ENCODE peak calls at places on chromosomes 16 and 17, in ten cellular contexts. One of them, this sample, is unnamed.

GRCh38 chr16:67993207-67994036 is 5.9 kb downstream of the DPEP2 start:
- DNase-seq in activated naive CD4-positive, alpha-beta T cell treated with anti-CD3 and anti-CD28 coated beads, Interleukin-2, amount 10 ng/mL, durations not matched to agents 7 days and 5 days: peak; percentile 88
- DNase-seq in Caco-2: peak; percentile 80
- DNase-seq in GM12891: peak; percentile 85
- DNase-seq in stimulated activated CD8-positive, alpha-beta memory T cell treated with anti-CD3 and anti-CD28 coated beads, Interleukin-2, amount 100 ng/mL, for 48 hours: peak; percentile 76
- DNase-seq in spleen: peak; percentile 97
- DNase-seq in WTC11: peak; percentile 83
- DNase-seq in T-helper 2 cell: peak; percentile 72
- DNase-seq in EL: peak; percentile 70
- DNase-seq in upper lobe of right lung: peak; percentile 93
- DNase-seq in this sample: peak; percentile 92

GRCh38 chr17:81125573-81126081 is 39.7 kb upstream of the PVALEF start:
- DNase-seq in activated naive CD4-positive, alpha-beta T cell treated with anti-CD3 and anti-CD28 coated beads, Interleukin-2, amount 10 ng/mL, durations not matched to agents 7 days and 5 days: no peak
- DNase-seq in Caco-2: no peak
- DNase-seq in GM12891: no peak
- DNase-seq in stimulated activated CD8-positive, alpha-beta memory T cell treated with anti-CD3 and anti-CD28 coated beads, Interleukin-2, amount 100 ng/mL, for 48 hours: no peak
- DNase-seq in spleen: no peak
- DNase-seq in WTC11: no peak
- DNase-seq in T-helper 2 cell: no peak
- DNase-seq in EL: no peak
- DNase-seq in upper lobe of right lung: no peak
- DNase-seq in this sample: no peak

GRCh38 chr17:4565209-4566141 is 5.1 kb upstream of the GGT6 start:
- DNase-seq in activated naive CD4-positive, alpha-beta T cell treated with anti-CD3 and anti-CD28 coated beads, Interleukin-2, amount 10 ng/mL, durations not matched to agents 7 days and 5 days: peak; percentile 73
- DNase-seq in Caco-2: peak; percentile 64
- DNase-seq in GM12891: no peak
- DNase-seq in stimulated activated CD8-positive, alpha-beta memory T cell treated with anti-CD3 and anti-CD28 coated beads, Interleukin-2, amount 100 ng/mL, for 48 hours: no peak
- DNase-seq in spleen: peak; percentile 77
- DNase-seq in WTC11: peak; percentile 68
- DNase-seq in T-helper 2 cell: peak; percentile 24
- DNase-seq in EL: peak; percentile 78
- DNase-seq in upper lobe of right lung: peak; percentile 71
- DNase-seq in this sample: peak; percentile 73

GRCh38 chr16:84953051-84953746 is 58.1 kb downstream of the ZDHHC7 start:
- DNase-seq in activated naive CD4-positive, alpha-beta T cell treated with anti-CD3 and anti-CD28 coated beads, Interleukin-2, amount 10 ng/mL, durations not matched to agents 7 days and 5 days: no peak
- DNase-seq in Caco-2: no peak
- DNase-seq in GM12891: no peak
- DNase-seq in stimulated activated CD8-positive, alpha-beta memory T cell treated with anti-CD3 and anti-CD28 coated beads, Interleukin-2, amount 100 ng/mL, for 48 hours: no peak
- DNase-seq in spleen: no peak
- DNase-seq in WTC11: no peak
- DNase-seq in T-helper 2 cell: no peak
- DNase-seq in EL: no peak
- DNase-seq in upper lobe of right lung: no peak
- DNase-seq in this sample: no peak

GRCh38 chr17:29620271-29620670 is 2.4 kb downstream of the CORO6 start:
- DNase-seq in activated naive CD4-positive, alpha-beta T cell treated with anti-CD3 and anti-CD28 coated beads, Interleukin-2, amount 10 ng/mL, durations not matched to agents 7 days and 5 days: no peak
- DNase-seq in Caco-2: no peak
- DNase-seq in GM12891: no peak
- DNase-seq in stimulated activated CD8-positive, alpha-beta memory T cell treated with anti-CD3 and anti-CD28 coated beads, Interleukin-2, amount 100 ng/mL, for 48 hours: no peak
- DNase-seq in spleen: no peak
- DNase-seq in WTC11: peak; percentile 47
- DNase-seq in T-helper 2 cell: no peak
- DNase-seq in EL: peak; percentile 65
- DNase-seq in upper lobe of right lung: peak; percentile 56
- DNase-seq in this sample: no peak

GRCh38 chr16:87927195-87927562 is 9.2 kb downstream of the CA5A start:
- DNase-seq in activated naive CD4-positive, alpha-beta T cell treated with anti-CD3 and anti-CD28 coated beads, Interleukin-2, amount 10 ng/mL, durations not matched to agents 7 days and 5 days: no peak
- DNase-seq in Caco-2: no peak
- DNase-seq in GM12891: no peak
- DNase-seq in stimulated activated CD8-positive, alpha-beta memory T cell treated with anti-CD3 and anti-CD28 coated beads, Interleukin-2, amount 100 ng/mL, for 48 hours: no peak
- DNase-seq in spleen: no peak
- DNase-seq in WTC11: peak; percentile 31
- DNase-seq in T-helper 2 cell: no peak
- DNase-seq in EL: no peak
- DNase-seq in upper lobe of right lung: no peak
- DNase-seq in this sample: no peak

GRCh38 chr17:82333279-82334171 is at the start of gene SECTM1:
- DNase-seq in activated naive CD4-positive, alpha-beta T cell treated with anti-CD3 and anti-CD28 coated beads, Interleukin-2, amount 10 ng/mL, durations not matched to agents 7 days and 5 days: peak; percentile 47
- DNase-seq in Caco-2: no peak
- DNase-seq in GM12891: no peak
- DNase-seq in stimulated activated CD8-positive, alpha-beta memory T cell treated with anti-CD3 and anti-CD28 coated beads, Interleukin-2, amount 100 ng/mL, for 48 hours: no peak
- DNase-seq in spleen: peak; percentile 91
- DNase-seq in WTC11: peak; percentile 50
- DNase-seq in T-helper 2 cell: no peak
- DNase-seq in EL: peak; percentile 61
- DNase-seq in upper lobe of right lung: peak; percentile 78
- DNase-seq in this sample: peak; percentile 81

GRCh38 chr17:40469805-40470675 is 26.8 kb downstream of the IGFBP4 start:
- DNase-seq in activated naive CD4-positive, alpha-beta T cell treated with anti-CD3 and anti-CD28 coated beads, Interleukin-2, amount 10 ng/mL, durations not matched to agents 7 days and 5 days: no peak
- DNase-seq in Caco-2: no peak
- DNase-seq in GM12891: no peak
- DNase-seq in stimulated activated CD8-positive, alpha-beta memory T cell treated with anti-CD3 and anti-CD28 coated beads, Interleukin-2, amount 100 ng/mL, for 48 hours: no peak
- DNase-seq in spleen: no peak
- DNase-seq in WTC11: no peak
- DNase-seq in T-helper 2 cell: no peak
- DNase-seq in EL: no peak
- DNase-seq in upper lobe of right lung: no peak
- DNase-seq in this sample: no peak

GRCh38 chr16:89041571-89042481 is 51.8 kb upstream of the ACSF3 start:
- DNase-seq in activated naive CD4-positive, alpha-beta T cell treated with anti-CD3 and anti-CD28 coated beads, Interleukin-2, amount 10 ng/mL, durations not matched to agents 7 days and 5 days: no peak
- DNase-seq in Caco-2: no peak
- DNase-seq in GM12891: no peak
- DNase-seq in stimulated activated CD8-positive, alpha-beta memory T cell treated with anti-CD3 and anti-CD28 coated beads, Interleukin-2, amount 100 ng/mL, for 48 hours: no peak
- DNase-seq in spleen: peak; percentile 67
- DNase-seq in WTC11: no peak
- DNase-seq in T-helper 2 cell: no peak
- DNase-seq in EL: no peak
- DNase-seq in upper lobe of right lung: peak; percentile 45
- DNase-seq in this sample: peak; percentile 43

GRCh38 chr17:3892095-3892998 is 506 bp downstream of the CAMKK1 start:
- DNase-seq in activated naive CD4-positive, alpha-beta T cell treated with anti-CD3 and anti-CD28 coated beads, Interleukin-2, amount 10 ng/mL, durations not matched to agents 7 days and 5 days: peak; percentile 90
- DNase-seq in Caco-2: peak; percentile 40
- DNase-seq in GM12891: peak; percentile 58
- DNase-seq in stimulated activated CD8-positive, alpha-beta memory T cell treated with anti-CD3 and anti-CD28 coated beads, Interleukin-2, amount 100 ng/mL, for 48 hours: peak; percentile 44
- DNase-seq in spleen: peak; percentile 95
- DNase-seq in WTC11: peak; percentile 64
- DNase-seq in T-helper 2 cell: peak; percentile 82
- DNase-seq in EL: peak; percentile 77
- DNase-seq in upper lobe of right lung: peak; percentile 94
- DNase-seq in this sample: peak; percentile 93

GRCh38 chr16:51875834-51876725 is 670.9 kb downstream of the TOX3 start:
- DNase-seq in activated naive CD4-positive, alpha-beta T cell treated with anti-CD3 and anti-CD28 coated beads, Interleukin-2, amount 10 ng/mL, durations not matched to agents 7 days and 5 days: no peak
- DNase-seq in Caco-2: no peak
- DNase-seq in GM12891: no peak
- DNase-seq in stimulated activated CD8-positive, alpha-beta memory T cell treated with anti-CD3 and anti-CD28 coated beads, Interleukin-2, amount 100 ng/mL, for 48 hours: no peak
- DNase-seq in spleen: no peak
- DNase-seq in WTC11: peak; percentile 17
- DNase-seq in T-helper 2 cell: no peak
- DNase-seq in EL: no peak
- DNase-seq in upper lobe of right lung: no peak
- DNase-seq in this sample: no peak

GRCh38 chr17:75647061-75647460 is 13.8 kb downstream of the SMIM5 start:
- DNase-seq in activated naive CD4-positive, alpha-beta T cell treated with anti-CD3 and anti-CD28 coated beads, Interleukin-2, amount 10 ng/mL, durations not matched to agents 7 days and 5 days: no peak
- DNase-seq in Caco-2: no peak
- DNase-seq in GM12891: no peak
- DNase-seq in stimulated activated CD8-positive, alpha-beta memory T cell treated with anti-CD3 and anti-CD28 coated beads, Interleukin-2, amount 100 ng/mL, for 48 hours: no peak
- DNase-seq in spleen: peak; percentile 65
- DNase-seq in WTC11: no peak
- DNase-seq in T-helper 2 cell: no peak
- DNase-seq in EL: no peak
- DNase-seq in upper lobe of right lung: peak; percentile 64
- DNase-seq in this sample: no peak

GRCh38 chr16:55487048-55487803 is 8.2 kb downstream of the MMP2 start:
- DNase-seq in activated naive CD4-positive, alpha-beta T cell treated with anti-CD3 and anti-CD28 coated beads, Interleukin-2, amount 10 ng/mL, durations not matched to agents 7 days and 5 days: no peak
- DNase-seq in Caco-2: peak; percentile 13
- DNase-seq in GM12891: no peak
- DNase-seq in stimulated activated CD8-positive, alpha-beta memory T cell treated with anti-CD3 and anti-CD28 coated beads, Interleukin-2, amount 100 ng/mL, for 48 hours: no peak
- DNase-seq in spleen: no peak
- DNase-seq in WTC11: no peak
- DNase-seq in T-helper 2 cell: no peak
- DNase-seq in EL: peak; percentile 77
- DNase-seq in upper lobe of right lung: no peak
- DNase-seq in this sample: no peak

GRCh38 chr17:80827646-80828643 is 163.7 kb upstream of the CHMP6 start:
- DNase-seq in activated naive CD4-positive, alpha-beta T cell treated with anti-CD3 and anti-CD28 coated beads, Interleukin-2, amount 10 ng/mL, durations not matched to agents 7 days and 5 days: no peak
- DNase-seq in Caco-2: peak; percentile 31
- DNase-seq in GM12891: no peak
- DNase-seq in stimulated activated CD8-positive, alpha-beta memory T cell treated with anti-CD3 and anti-CD28 coated beads, Interleukin-2, amount 100 ng/mL, for 48 hours: no peak
- DNase-seq in spleen: peak; percentile 59
- DNase-seq in WTC11: peak; percentile 43
- DNase-seq in T-helper 2 cell: no peak
- DNase-seq in EL: no peak
- DNase-seq in upper lobe of right lung: peak; percentile 52
- DNase-seq in this sample: no peak

GRCh38 chr17:14942511-14943185 is 322.5 kb downstream of the PMP22 start:
- DNase-seq in activated naive CD4-positive, alpha-beta T cell treated with anti-CD3 and anti-CD28 coated beads, Interleukin-2, amount 10 ng/mL, durations not matched to agents 7 days and 5 days: no peak
- DNase-seq in Caco-2: no peak
- DNase-seq in GM12891: no peak
- DNase-seq in stimulated activated CD8-positive, alpha-beta memory T cell treated with anti-CD3 and anti-CD28 coated beads, Interleukin-2, amount 100 ng/mL, for 48 hours: no peak
- DNase-seq in spleen: no peak
- DNase-seq in WTC11: no peak
- DNase-seq in T-helper 2 cell: no peak
- DNase-seq in EL: peak; percentile 83
- DNase-seq in upper lobe of right lung: no peak
- DNase-seq in this sample: no peak

GRCh38 chr16:53434436-53435065 is at the start of gene RBL2:
- DNase-seq in activated naive CD4-positive, alpha-beta T cell treated with anti-CD3 and anti-CD28 coated beads, Interleukin-2, amount 10 ng/mL, durations not matched to agents 7 days and 5 days: peak; percentile 87
- DNase-seq in Caco-2: peak; percentile 46
- DNase-seq in GM12891: peak; percentile 60
- DNase-seq in stimulated activated CD8-positive, alpha-beta memory T cell treated with anti-CD3 and anti-CD28 coated beads, Interleukin-2, amount 100 ng/mL, for 48 hours: peak; percentile 72
- DNase-seq in spleen: peak; percentile 97
- DNase-seq in WTC11: peak; percentile 79
- DNase-seq in T-helper 2 cell: peak; percentile 84
- DNase-seq in EL: peak; percentile 48
- DNase-seq in upper lobe of right lung: peak; percentile 94
- DNase-seq in this sample: peak; percentile 92

GRCh38 chr17:29931253-29931932 is 1.4 kb upstream of the SSH2 start:
- DNase-seq in activated naive CD4-positive, alpha-beta T cell treated with anti-CD3 and anti-CD28 coated beads, Interleukin-2, amount 10 ng/mL, durations not matched to agents 7 days and 5 days: peak; percentile 80
- DNase-seq in Caco-2: peak; percentile 78
- DNase-seq in GM12891: no peak
- DNase-seq in stimulated activated CD8-positive, alpha-beta memory T cell treated with anti-CD3 and anti-CD28 coated beads, Interleukin-2, amount 100 ng/mL, for 48 hours: peak; percentile 27
- DNase-seq in spleen: peak; percentile 83
- DNase-seq in WTC11: peak; percentile 23
- DNase-seq in T-helper 2 cell: peak; percentile 67
- DNase-seq in EL: peak; percentile 83
- DNase-seq in upper lobe of right lung: peak; percentile 68
- DNase-seq in this sample: peak; percentile 63

GRCh38 chr17:78746263-78746948 is 35.7 kb downstream of the CYTH1 start:
- DNase-seq in activated naive CD4-positive, alpha-beta T cell treated with anti-CD3 and anti-CD28 coated beads, Interleukin-2, amount 10 ng/mL, durations not matched to agents 7 days and 5 days: peak; percentile 20
- DNase-seq in Caco-2: no peak
- DNase-seq in GM12891: no peak
- DNase-seq in stimulated activated CD8-positive, alpha-beta memory T cell treated with anti-CD3 and anti-CD28 coated beads, Interleukin-2, amount 100 ng/mL, for 48 hours: no peak
- DNase-seq in spleen: no peak
- DNase-seq in WTC11: no peak
- DNase-seq in T-helper 2 cell: no peak
- DNase-seq in EL: no peak
- DNase-seq in upper lobe of right lung: no peak
- DNase-seq in this sample: no peak

This sample was measured in lower lobe of right lung.